ENCODE peak calls at places on chromosomes 6 and 20, in five cellular contexts. R, G, O, M and D are unnamed samples.

GRCh38 chr6:13488015-13488895 is 855 bp upstream of the GFOD1 start:
- DNase-seq in R (no peak), G (no peak), O (no peak), M (no peak), D (no peak)

GRCh38 chr20:61728786-61729365 is 336.8 kb downstream of the TAF4 start:
- DNase-seq in R (no peak), G (no peak), O (no peak), M (no peak), D (no peak)

GRCh38 chr6:41546475-41546865 is 289 bp downstream of the FOXP4 start:
- DNase-seq in R (no peak), G (no peak), O (no peak), M (no peak), D (no peak)

GRCh38 chr20:6714202-6714800 is 53.2 kb upstream of the BMP2 start:
- DNase-seq in R (no peak), G (no peak), O (no peak), M (no peak), D (no peak)

GRCh38 chr20:33178726-33179125 is 10.8 kb downstream of the BPIFA2 start:
- DNase-seq in R (no peak), G (no peak), O (no peak), M (no peak), D (no peak)

GRCh38 chr6:166490671-166491500 is 95.6 kb downstream of the RAMACL start:
- DNase-seq in R (no peak), G (peak; percentile 5), O (no peak), M (peak; percentile 83), D (peak; percentile 41)

GRCh38 chr6:112237644-112238043 is 16.7 kb downstream of the LAMA4 start:
- DNase-seq in R (no peak), G (no peak), O (no peak), M (no peak), D (no peak)

GRCh38 chr6:133923938-133924593 is 29.0 kb upstream of the TBPL1 start:
- DNase-seq in R (peak; percentile 78), G (peak; percentile 46), O (peak; percentile 30), M (peak; percentile 86), D (peak; percentile 48)

GRCh38 chr6:33314943-33315752 is 1.3 kb upstream of the TAPBP start:
- DNase-seq in R (no peak), G (no peak), O (no peak), M (no peak), D (no peak)

GRCh38 chr20:6034134-6034969 is 19.5 kb downstream of the LRRN4 start:
- DNase-seq in R (no peak), G (no peak), O (no peak), M (no peak), D (peak; percentile 61)

GRCh38 chr6:121430514-121431460 is 4.7 kb upstream of the GJA1 start:
- DNase-seq in R (peak; percentile 29), G (no peak), O (no peak), M (no peak), D (no peak)

GRCh38 chr20:23200413-23200812 is 114.3 kb upstream of the CD93 start:
- DNase-seq in R (no peak), G (no peak), O (no peak), M (no peak), D (no peak)

GRCh38 chr20:53750827-53751393 is 157.3 kb upstream of the ZNF217 start:
- DNase-seq in R (no peak), G (peak; percentile 91), O (no peak), M (no peak), D (no peak)

GRCh38 chr6:168956884-168957730 is 296.5 kb downstream of the THBS2 start:
- DNase-seq in R (peak; percentile 54), G (peak; percentile 32), O (peak; percentile 46), M (peak; percentile 84), D (peak; percentile 4)

GRCh38 chr6:142357879-142358278 is 56.1 kb downstream of the ADGRG6 start:
- DNase-seq in R (no peak), G (no peak), O (no peak), M (no peak), D (no peak)

GRCh38 chr20:1983311-1983710 is 10.5 kb downstream of the PDYN start:
- DNase-seq in R (no peak), G (no peak), O (no peak), M (no peak), D (no peak)

GRCh38 chr20:23021541-23021940 is 13.6 kb upstream of the SSTR4 start:
- DNase-seq in R (no peak), G (no peak), O (no peak), M (no peak), D (no peak)

GRCh38 chr6:47787620-47788497 is 6.0 kb downstream of the OPN5 start:
- DNase-seq in R (peak; percentile 58), G (peak; percentile 11), O (peak; percentile 11), M (peak; percentile 43), D (no peak)

GRCh38 chr6:52013035-52013434 is 74.4 kb downstream of the PKHD1 start:
- DNase-seq in R (no peak), G (no peak), O (no peak), M (no peak), D (no peak)

GRCh38 chr6:54366647-54367327 is 58.5 kb downstream of the TINAG start:
- DNase-seq in R (peak; percentile 28), G (peak; percentile 4), O (no peak), M (no peak), D (peak; percentile 12)

GRCh38 chr20:51660741-51661608 is 107.2 kb downstream of the ATP9A start:
- DNase-seq in R (peak; percentile 23), G (peak; percentile 99), O (no peak), M (no peak), D (peak; percentile 84)

GRCh38 chr6:45075246-45075645 is 252.9 kb upstream of the RUNX2 start:
- DNase-seq in R (no peak), G (peak; percentile 44), O (no peak), M (no peak), D (peak; percentile 70)

GRCh38 chr20:50336631-50337030 is 146.0 kb downstream of the CEBPB start:
- DNase-seq in R (no peak), G (no peak), O (no peak), M (no peak), D (no peak)

GRCh38 chr6:65199683-65200082 is 507.3 kb downstream of the EYS start:
- DNase-seq in R (no peak), G (no peak), O (no peak), M (no peak), D (no peak)

GRCh38 chr6:37624606-37625574 is 72.8 kb downstream of the MDGA1 start:
- DNase-seq in R (no peak), G (no peak), O (no peak), M (peak; percentile 36), D (no peak)

GRCh38 chr6:117776441-117776840 is 101.2 kb downstream of the NUS1 start:
- DNase-seq in R (no peak), G (no peak), O (no peak), M (no peak), D (no peak)